ENCODE peak calls at places on chromosomes 1 and 21, in six cellular contexts. U is Calu3; R is endothelial cell; D is activated CD8-positive, alpha-beta T cell treated with anti-CD3 and anti-CD28 coated beads for 36 hours; K is GM20000; B is heart left ventricle. W is an unnamed sample.

GRCh38 chr1:237590381-237590780 is 300.3 kb downstream of the ZP4 start:
- DNase-seq in U (no peak), R (no peak), D (no peak), K (no peak), B (no peak), W (no peak)

GRCh38 chr1:8641317-8641997 is 176.0 kb downstream of the RERE start:
- DNase-seq in U (no peak), R (no peak), D (no peak), K (no peak), B (no peak), W (no peak)

GRCh38 chr1:54405894-54406293 is 300 bp downstream of the SSBP3 start:
- DNase-seq in U (peak; percentile 26), R (peak; percentile 43), D (peak; percentile 11), K (no peak), B (peak; percentile 38), W (no peak)

GRCh38 chr21:15841856-15842564 is 112.2 kb downstream of the USP25 start:
- DNase-seq in U (no peak), R (no peak), D (no peak), K (no peak), B (no peak), W (no peak)

GRCh38 chr21:29190920-29191319 is 60.5 kb downstream of the MAP3K7CL start:
- DNase-seq in U (no peak), R (no peak), D (peak; percentile 22), K (no peak), B (peak; percentile 30), W (no peak)

GRCh38 chr1:195376190-195376589 is 1232.0 kb downstream of the KCNT2 start:
- DNase-seq in U (no peak), R (no peak), D (no peak), K (no peak), B (no peak), W (no peak)

GRCh38 chr1:205211839-205212241 is 338 bp upstream of the DSTYK start:
- DNase-seq in U (no peak), R (no peak), D (no peak), K (no peak), B (no peak), W (no peak)

GRCh38 chr21:40902299-40902698 is 55.3 kb upstream of the DSCAM start:
- DNase-seq in U (no peak), R (no peak), D (no peak), K (no peak), B (peak; percentile 33), W (no peak)

GRCh38 chr1:92484472-92485373 is 2.0 kb downstream of the GFI1 start:
- DNase-seq in U (peak; percentile 34), R (peak; percentile 28), D (peak; percentile 91), K (peak; percentile 78), B (no peak), W (peak; percentile 53)

GRCh38 chr1:19765623-19766022 is 34.1 kb downstream of the TMCO4 start:
- DNase-seq in U (peak; percentile 62), R (no peak), D (peak; percentile 41), K (no peak), B (no peak), W (no peak)

GRCh38 chr1:235009561-235010306 is 118.9 kb downstream of the TOMM20 start:
- DNase-seq in U (no peak), R (no peak), D (no peak), K (no peak), B (no peak), W (no peak)

GRCh38 chr21:39954570-39954969 is 87.3 kb downstream of the PCP4 start:
- DNase-seq in U (no peak), R (no peak), D (no peak), K (no peak), B (no peak), W (no peak)

GRCh38 chr1:245079021-245079609 is 75.7 kb upstream of the KIF26B start:
- DNase-seq in U (peak; percentile 28), R (peak; percentile 12), D (peak; percentile 14), K (no peak), B (no peak), W (no peak)

GRCh38 chr1:40413527-40414252 is 36.6 kb upstream of the ZFP69B start:
- DNase-seq in U (no peak), R (no peak), D (no peak), K (no peak), B (no peak), W (no peak)

GRCh38 chr21:32299695-32300094 is 1.0 kb downstream of the MRAP start:
- DNase-seq in U (no peak), R (no peak), D (no peak), K (no peak), B (no peak), W (no peak)

DNA sequence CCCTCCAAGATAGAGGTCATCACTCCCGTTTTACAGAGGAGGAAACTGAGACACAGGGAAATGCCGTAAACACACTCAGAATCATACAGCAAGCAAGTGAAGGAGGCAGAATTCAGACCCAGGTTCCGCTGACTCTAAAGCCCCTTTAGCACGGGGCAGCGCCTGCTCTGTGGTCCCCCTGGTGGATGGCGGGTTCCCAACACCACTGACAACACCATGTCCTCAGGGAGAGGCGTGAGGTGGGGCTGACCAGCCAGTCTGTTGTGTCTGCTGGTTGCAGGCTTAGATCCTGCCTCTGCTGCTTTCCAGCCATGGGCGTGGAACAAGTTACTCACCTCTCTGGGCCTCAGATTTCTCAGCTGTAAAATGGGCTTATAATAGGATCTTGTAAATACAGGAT is 617.3 kb downstream of the MATN1 start:
- DNase-seq in U (peak; percentile 74), R (peak; percentile 78), D (peak; percentile 21), K (no peak), B (no peak), W (peak; percentile 83)
- TF ChIP-seq CTCF in U (peak; percentile 84), R (peak; percentile 65), D (no peak), K (no peak), B (peak; percentile 35), W (peak; percentile 72)

GRCh38 chr21:43824883-43825609 is 35.7 kb downstream of the RRP1 start:
- DNase-seq in U (no peak), R (no peak), D (no peak), K (no peak), B (no peak), W (no peak)

GRCh38 chr21:43826623-43826974 is 37.2 kb downstream of the RRP1 start:
- DNase-seq in U (no peak), R (no peak), D (no peak), K (no peak), B (no peak), W (no peak)

GRCh38 chr21:43827015-43827611 is 37.7 kb downstream of the RRP1 start:
- DNase-seq in U (no peak), R (no peak), D (no peak), K (no peak), B (peak; percentile 45), W (no peak)

GRCh38 chr21:43825610-43825935 is 36.2 kb downstream of the RRP1 start:
- DNase-seq in U (no peak), R (no peak), D (no peak), K (no peak), B (no peak), W (no peak)

DNA sequence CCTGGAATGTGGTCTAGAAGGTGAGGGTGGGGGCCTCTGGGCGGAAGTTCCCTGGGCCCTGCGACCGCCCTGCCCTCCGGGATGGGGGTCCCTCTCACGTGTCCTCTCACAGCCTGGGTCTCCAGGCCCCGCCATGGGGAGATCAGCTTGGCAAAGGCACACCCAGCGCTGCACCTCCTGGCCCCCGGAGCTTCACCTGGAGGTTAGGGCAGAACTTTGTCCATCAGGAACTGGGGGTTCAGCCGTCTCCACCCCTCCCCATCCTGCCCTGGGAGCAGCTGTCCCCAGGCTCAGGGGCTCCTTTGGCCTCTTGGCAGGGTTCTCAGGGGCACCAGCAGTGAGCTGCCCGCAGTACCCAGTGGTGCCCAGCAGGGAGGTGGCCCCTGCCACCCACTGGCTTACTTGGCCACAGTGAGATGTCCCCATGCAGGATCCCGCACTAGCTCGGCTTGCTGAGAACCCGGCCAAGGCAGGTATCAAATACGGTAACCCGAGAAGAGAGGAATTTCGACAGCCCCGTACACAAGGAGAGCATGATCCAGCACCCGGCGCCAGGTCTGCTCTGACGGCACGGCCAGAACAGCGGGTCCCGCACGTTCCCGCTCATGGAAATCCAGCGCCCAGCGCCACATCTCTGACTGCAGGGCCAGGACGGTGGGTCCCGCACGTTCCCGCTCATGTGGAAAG is 36.7 kb downstream of the RRP1 start:
- DNase-seq in U (no peak), R (no peak), D (no peak), K (no peak), B (no peak), W (no peak)
- TF ChIP-seq CTCF in U (no peak), R (no peak), D (no peak), K (no peak), B (no peak), W (no peak)

GRCh38 chr1:4778056-4778455 is 123.6 kb downstream of the AJAP1 start:
- DNase-seq in U (no peak), R (peak; percentile 34), D (no peak), K (no peak), B (no peak), W (no peak)
- TF ChIP-seq CTCF in U (no peak), R (no peak), D (no peak), K (no peak), B (peak; percentile 29), W (no peak)

GRCh38 chr1:154989195-154989860 is 4.1 kb upstream of the LENEP start:
- DNase-seq in U (no peak), R (no peak), D (no peak), K (no peak), B (no peak), W (no peak)

GRCh38 chr1:154994269-154994977 is 1.0 kb downstream of the LENEP start:
- DNase-seq in U (no peak), R (no peak), D (no peak), K (no peak), B (no peak), W (no peak)

GRCh38 chr1:154990276-154990675 is 3.1 kb upstream of the LENEP start:
- DNase-seq in U (no peak), R (no peak), D (no peak), K (no peak), B (peak; percentile 13), W (no peak)

GRCh38 chr1:154993572-154994268 is at the start of gene LENEP:
- DNase-seq in U (no peak), R (no peak), D (no peak), K (no peak), B (no peak), W (no peak)

GRCh38 chr1:154992721-154993571 is 440 bp upstream of the LENEP start:
- DNase-seq in U (peak; percentile 56), R (no peak), D (no peak), K (no peak), B (no peak), W (no peak)
- TF ChIP-seq CTCF in U (no peak), R (no peak), D (no peak), K (no peak), B (no peak), W (no peak)

DNA sequence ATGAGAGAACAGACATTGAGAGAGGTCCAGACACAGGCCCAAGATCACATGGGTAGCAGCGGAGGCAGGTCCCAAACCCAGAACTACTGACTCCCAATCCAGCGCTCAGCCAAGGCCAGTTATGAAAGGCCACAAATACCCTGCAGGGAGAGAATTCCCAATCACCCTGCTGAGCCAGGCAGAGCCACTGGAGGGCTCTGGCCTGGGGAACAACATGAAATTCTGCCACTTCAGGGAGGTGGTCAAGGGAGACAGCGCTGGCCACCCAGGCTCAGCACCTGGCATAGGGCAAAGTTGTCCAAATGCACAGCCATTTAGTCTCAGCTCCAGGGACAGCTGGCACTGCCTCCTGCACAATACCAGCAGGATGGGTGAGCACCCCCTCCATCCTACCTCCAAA is 27.5 kb downstream of the SLC9A1 start:
- DNase-seq in U (no peak), R (no peak), D (no peak), K (no peak), B (no peak), W (no peak)
- TF ChIP-seq CTCF in U (no peak), R (no peak), D (no peak), K (no peak), B (no peak), W (peak; percentile 21)